ENCODE peak calls at places on chromosomes 5 and 9, in nine cellular contexts. G is WERI-Rb-1, S is NCI-H2081, D is T follicular helper cell, O is lower lobe of right lung, B is nephron progenitor cell, I is activated gamma-delta T cell, M is GM13977, U is RCC 7860. Z is an unnamed sample.

GRCh38 chr5:96008987-96009647 is 47.5 kb upstream of the ELL2 start:
- DNase-seq in G (no peak), S (no peak), D (no peak), O (no peak), B (no peak), I (no peak), M (no peak), U (no peak), Z (no peak)

GRCh38 chr5:179378116-179378440 is 32.8 kb upstream of the ADAMTS2 start:
- DNase-seq in G (no peak), S (no peak), D (no peak), O (no peak), B (no peak), I (no peak), M (no peak), U (no peak), Z (no peak)

GRCh38 chr9:90830977-90831376 is 29.4 kb downstream of the SYK start:
- DNase-seq in G (no peak), S (peak; percentile 74), D (no peak), O (no peak), B (no peak), I (no peak), M (no peak), U (no peak), Z (no peak)

GRCh38 chr5:42929871-42930270 is 110.2 kb downstream of the ANXA2R start:
- DNase-seq in G (no peak), S (no peak), D (no peak), O (no peak), B (no peak), I (no peak), M (no peak), U (no peak), Z (no peak)

GRCh38 chr5:44542470-44542869 is 153.2 kb upstream of the FGF10 start:
- DNase-seq in G (no peak), S (no peak), D (no peak), O (no peak), B (no peak), I (no peak), M (no peak), U (no peak), Z (no peak)

GRCh38 chr5:115166744-115167393 is 2.8 kb downstream of the TRIM36 start:
- DNase-seq in G (no peak), S (no peak), D (no peak), O (no peak), B (no peak), I (no peak), M (no peak), U (no peak), Z (no peak)

GRCh38 chr5:98455660-98456059 is 317.8 kb upstream of the RGMB start:
- DNase-seq in G (no peak), S (no peak), D (no peak), O (no peak), B (no peak), I (no peak), M (no peak), U (no peak), Z (peak; percentile 1)

GRCh38 chr5:32444191-32444945 is at the start of gene ZFR:
- DNase-seq in G (peak; percentile 95), S (peak; percentile 96), D (peak; percentile 88), O (peak; percentile 95), B (peak; percentile 93), I (peak; percentile 89), M (peak; percentile 96), U (peak; percentile 88), Z (peak; percentile 90)

GRCh38 chr9:127244609-127245601 is 19.7 kb upstream of the GARNL3 start:
- DNase-seq in G (peak; percentile 78), S (peak; percentile 98), D (peak; percentile 91), O (peak; percentile 99), B (peak; percentile 97), I (peak; percentile 89), M (peak; percentile 94), U (peak; percentile 84), Z (peak; percentile 98)

GRCh38 chr9:113548221-113549041 is 84.9 kb downstream of the RGS3 start:
- DNase-seq in G (no peak), S (no peak), D (no peak), O (peak; percentile 75), B (no peak), I (no peak), M (no peak), U (peak; percentile 72), Z (no peak)

GRCh38 chr5:179234563-179235135 is 110.6 kb downstream of the ADAMTS2 start:
- DNase-seq in G (no peak), S (no peak), D (no peak), O (peak; percentile 27), B (no peak), I (no peak), M (no peak), U (no peak), Z (no peak)

GRCh38 chr9:129195606-129196005 is 17.5 kb upstream of the IER5L start:
- DNase-seq in G (no peak), S (no peak), D (no peak), O (no peak), B (no peak), I (no peak), M (no peak), U (no peak), Z (no peak)

GRCh38 chr5:14101922-14102321 is 41.2 kb upstream of the TRIO start:
- DNase-seq in G (no peak), S (no peak), D (no peak), O (no peak), B (no peak), I (no peak), M (no peak), U (no peak), Z (no peak)

GRCh38 chr5:39775458-39776365 is 350.9 kb upstream of the DAB2 start:
- DNase-seq in G (no peak), S (no peak), D (no peak), O (no peak), B (no peak), I (no peak), M (no peak), U (peak; percentile 79), Z (no peak)

GRCh38 chr9:89778100-89779085 is 173.6 kb downstream of the GADD45G start:
- DNase-seq in G (no peak), S (no peak), D (no peak), O (no peak), B (peak; percentile 10), I (no peak), M (no peak), U (no peak), Z (no peak)

GRCh38 chr5:6760636-6761035 is 47.4 kb downstream of the TENT4A start:
- DNase-seq in G (no peak), S (no peak), D (no peak), O (peak; percentile 66), B (no peak), I (no peak), M (no peak), U (no peak), Z (no peak)

GRCh38 chr9:94011134-94011533 is 56.0 kb upstream of the BARX1 start:
- DNase-seq in G (no peak), S (peak; percentile 8), D (no peak), O (no peak), B (no peak), I (no peak), M (no peak), U (no peak), Z (no peak)

GRCh38 chr9:116501871-116502270 is 185.2 kb upstream of the TRIM32 start:
- DNase-seq in G (no peak), S (no peak), D (no peak), O (no peak), B (no peak), I (no peak), M (no peak), U (peak; percentile 77), Z (no peak)

GRCh38 chr5:110625376-110625999 is 101.0 kb downstream of the TMEM232 start:
- DNase-seq in G (no peak), S (peak; percentile 5), D (no peak), O (no peak), B (no peak), I (no peak), M (peak; percentile 7), U (peak; percentile 46), Z (peak; percentile 60)

GRCh38 chr5:112419596-112420110 is 576 bp upstream of the EPB41L4A start:
- DNase-seq in G (peak; percentile 59), S (peak; percentile 16), D (no peak), O (peak; percentile 72), B (peak; percentile 64), I (no peak), M (peak; percentile 49), U (peak; percentile 36), Z (peak; percentile 65)

GRCh38 chr5:132746592-132747063 is 598 bp upstream of the CCNI2 start:
- DNase-seq in G (no peak), S (no peak), D (peak; percentile 31), O (no peak), B (no peak), I (no peak), M (no peak), U (no peak), Z (peak; percentile 4)

GRCh38 chr9:106820866-106821265 is 42.1 kb upstream of the ZNF462 start:
- DNase-seq in G (no peak), S (no peak), D (no peak), O (no peak), B (no peak), I (no peak), M (no peak), U (no peak), Z (no peak)

Z was measured in NCI-H82.